ENCODE peak calls at places on chromosomes 6 and 20, in five cellular contexts. U is astrocyte of the spinal cord, Q is activated T-cell treated with anti-CD3 and anti-CD28 coated beads for 1 hour, F is NCI-H1092 treated with DMSO at 0.1 percent for 48 hours, J is RKO. S is an unnamed sample.

GRCh38 chr6:14804001-14804401 is 441.9 kb upstream of the JARID2 start:
- DNase-seq in F (no peak), J (no peak), Q (no peak), U (peak), S (no peak)

GRCh38 chr6:69796081-69796626 is 656 bp downstream of the LMBRD1 start:
- DNase-seq in Q (peak), F (peak), U (peak), J (peak), S (no peak)

GRCh38 chr6:106800379-106800778 is 171.0 kb downstream of the QRSL1 start:
- DNase-seq in Q (no peak), F (no peak), J (no peak), U (no peak), S (no peak)

GRCh38 chr6:44054635-44055559 is 72.4 kb downstream of the MRPL14 start:
- DNase-seq in F (no peak), J (no peak), U (peak), Q (no peak), S (peak)

GRCh38 chr6:163490826-163491577 is 76.5 kb downstream of the QKI start:
- DNase-seq in J (no peak), U (peak), F (no peak), Q (no peak), S (no peak)

GRCh38 chr6:136893187-136893586 is 28.9 kb upstream of the SLC35D3 start:
- DNase-seq in F (no peak), Q (no peak), J (no peak), U (no peak), S (no peak)

GRCh38 chr6:31972709-31973350 is 892 bp upstream of the DXO start:
- DNase-seq in J (peak), U (peak), F (no peak), Q (no peak), S (peak)

GRCh38 chr6:61168878-61169277 is 1117.1 kb downstream of the KHDRBS2 start:
- DNase-seq in Q (no peak), J (no peak), U (no peak), F (no peak), S (no peak)

GRCh38 chr6:163841326-163841725 is 426.8 kb downstream of the QKI start:
- DNase-seq in U (no peak), J (no peak), Q (no peak), F (no peak), S (no peak)

GRCh38 chr6:31771992-31772358 is 5.2 kb downstream of the VWA7 start:
- DNase-seq in Q (no peak), J (peak), F (no peak), U (no peak), S (no peak)

GRCh38 chr6:42279966-42280629 is 62.4 kb upstream of the MRPS10 start:
- DNase-seq in U (peak), F (no peak), J (no peak), Q (no peak), S (no peak)

GRCh38 chr6:5723905-5724691 is 282.6 kb downstream of the NRN1 start:
- DNase-seq in F (no peak), U (no peak), J (no peak), Q (no peak), S (no peak)

GRCh38 chr6:6790891-6791290 is 202.4 kb downstream of the LY86 start:
- DNase-seq in F (no peak), U (no peak), Q (no peak), J (peak), S (no peak)

GRCh38 chr6:131265939-131266338 is 130.7 kb downstream of the AKAP7 start:
- DNase-seq in Q (no peak), J (no peak), U (no peak), F (no peak), S (no peak)

GRCh38 chr6:150897400-150897943 is 32.0 kb downstream of the MTHFD1L start:
- DNase-seq in U (no peak), J (no peak), Q (no peak), F (no peak), S (no peak)

GRCh38 chr6:30037182-30037788 is 23.8 kb upstream of the POLR1H start:
- DNase-seq in Q (no peak), U (peak), J (peak), F (no peak), S (no peak)

GRCh38 chr20:53750827-53751393 is 157.3 kb upstream of the ZNF217 start:
- DNase-seq in F (no peak), J (no peak), Q (no peak), U (peak), S (peak)

GRCh38 chr6:128767705-128768104 is 115.2 kb upstream of the LAMA2 start:
- DNase-seq in F (no peak), U (no peak), J (no peak), Q (no peak), S (no peak)

GRCh38 chr20:49729780-49730179 is 16.1 kb upstream of the B4GALT5 start:
- DNase-seq in Q (no peak), U (no peak), F (no peak), J (no peak), S (peak)

GRCh38 chr6:659716-660581 is 3.0 kb upstream of the HUS1B start:
- DNase-seq in Q (no peak), U (no peak), F (no peak), J (no peak), S (no peak)

GRCh38 chr6:44131880-44132279 is 4.5 kb downstream of the TMEM63B start:
- DNase-seq in F (no peak), Q (no peak), J (no peak), U (no peak), S (no peak)

GRCh38 chr6:144265390-144265789 is 19.7 kb upstream of the UTRN start:
- DNase-seq in Q (no peak), U (peak), J (no peak), F (no peak), S (no peak)

GRCh38 chr6:16344756-16345155 is 106.4 kb downstream of the GMPR start:
- DNase-seq in J (no peak), F (no peak), Q (no peak), U (peak), S (no peak)

GRCh38 chr6:1619106-1619665 is 9.5 kb downstream of the FOXC1 start:
- DNase-seq in J (no peak), U (no peak), Q (no peak), F (no peak), S (no peak)

GRCh38 chr6:19538086-19538485 is 299.1 kb upstream of the ID4 start:
- DNase-seq in J (no peak), Q (no peak), U (no peak), F (no peak), S (no peak)

GRCh38 chr6:168939771-168940170 is 313.9 kb downstream of the THBS2 start:
- DNase-seq in J (no peak), F (no peak), Q (no peak), U (no peak), S (no peak)

GRCh38 chr6:101281266-101281665 is 112.2 kb upstream of the GRIK2 start:
- DNase-seq in U (no peak), Q (no peak), J (no peak), F (no peak), S (no peak)

GRCh38 chr6:137715589-137716045 is 151.4 kb upstream of the TNFAIP3 start:
- DNase-seq in Q (no peak), U (peak), F (no peak), J (no peak), S (no peak)

GRCh38 chr6:90151827-90152449 is 144.7 kb downstream of the BACH2 start:
- DNase-seq in J (no peak), U (no peak), F (no peak), Q (no peak), S (no peak)

GRCh38 chr6:3957321-3957720 is 108.1 kb downstream of the FAM50B start:
- DNase-seq in Q (no peak), F (no peak), U (no peak), J (no peak), S (no peak)

GRCh38 chr20:35395728-35396127 is 16.0 kb downstream of the UQCC1 start:
- DNase-seq in J (no peak), F (no peak), U (peak), Q (no peak), S (peak)

GRCh38 chr6:39347201-39347600 is 24.7 kb upstream of the KCNK16 start:
- DNase-seq in Q (no peak), F (no peak), J (no peak), U (no peak), S (no peak)

GRCh38 chr20:19929749-19930148 is 87.4 kb upstream of the NAA20 start:
- DNase-seq in U (no peak), F (no peak), J (no peak), Q (no peak), S (no peak)

GRCh38 chr20:10735195-10735949 is 61.6 kb upstream of the JAG1 start:
- DNase-seq in J (no peak), Q (no peak), F (no peak), U (no peak), S (no peak)